ENCODE peak calls at places on chromosomes 1 and 21, in seven cellular contexts. J, B, E, W, R, T and X are unnamed samples.

GRCh38 chr21:26445440-26445839 is 127.6 kb downstream of the CYYR1 start:
- DNase-seq in E (no peak), J (peak; percentile 25), T (no peak), W (no peak), R (no peak), B (peak; percentile 2), X (no peak)

GRCh38 chr1:169586395-169587255 is at the start of gene F5:
- DNase-seq in T (peak; percentile 51), J (peak; percentile 56), B (peak; percentile 40), E (peak; percentile 87), R (peak; percentile 77), W (peak; percentile 49), X (peak; percentile 91)

GRCh38 chr1:208243522-208243850 is 698 bp downstream of the PLXNA2 start:
- DNase-seq in E (no peak), W (no peak), R (peak; percentile 58), T (no peak), J (no peak), B (no peak), X (no peak)

GRCh38 chr21:16502273-16502672 is 772.5 kb downstream of the USP25 start:
- DNase-seq in T (no peak), B (no peak), E (no peak), W (no peak), J (no peak), R (no peak), X (no peak)

GRCh38 chr1:44170281-44170823 is 28.9 kb upstream of the KLF18 start:
- DNase-seq in B (peak; percentile 29), R (no peak), E (peak; percentile 7), J (peak; percentile 5), T (no peak), W (no peak), X (no peak)

GRCh38 chr1:216332003-216332402 is 91.2 kb downstream of the USH2A start:
- DNase-seq in J (no peak), T (no peak), W (no peak), R (no peak), B (no peak), E (no peak), X (no peak)

GRCh38 chr1:89610457-89610991 is 22.4 kb upstream of the LRRC8C start:
- DNase-seq in T (no peak), R (no peak), J (no peak), E (peak; percentile 23), W (no peak), B (no peak), X (no peak)

GRCh38 chr1:43803105-43803504 is 95.8 kb downstream of the ST3GAL3 start:
- DNase-seq in E (no peak), R (no peak), B (no peak), W (no peak), T (no peak), J (no peak), X (no peak)

GRCh38 chr1:211344335-211344664 is 17.7 kb downstream of the TRAF5 start:
- DNase-seq in T (no peak), R (no peak), B (peak; percentile 32), E (no peak), W (no peak), J (peak; percentile 25), X (no peak)

GRCh38 chr1:111803951-111804350 is 48.2 kb downstream of the DDX20 start:
- DNase-seq in W (no peak), R (no peak), E (no peak), T (no peak), B (no peak), J (no peak), X (no peak)

GRCh38 chr1:29864431-29865022 is 628.2 kb downstream of the PTPRU start:
- DNase-seq in T (no peak), R (no peak), B (no peak), E (no peak), W (no peak), J (no peak), X (no peak)

GRCh38 chr1:24855474-24855873 is 74.6 kb downstream of the RUNX3 start:
- DNase-seq in J (no peak), T (no peak), R (no peak), W (no peak), B (no peak), E (no peak), X (no peak)

GRCh38 chr1:33297911-33298622 is 22.8 kb downstream of the A3GALT2 start:
- DNase-seq in T (no peak), E (no peak), R (no peak), B (no peak), W (no peak), J (no peak), X (no peak)

GRCh38 chr1:33301273-33301984 is 19.5 kb downstream of the A3GALT2 start:
- DNase-seq in J (peak; percentile 50), W (no peak), R (no peak), B (peak; percentile 18), T (peak; percentile 22), E (no peak), X (no peak)

GRCh38 chr1:33298623-33299277 is 22.1 kb downstream of the A3GALT2 start:
- DNase-seq in E (peak; percentile 83), B (peak; percentile 52), T (peak; percentile 28), W (peak; percentile 40), R (peak; percentile 91), J (peak; percentile 72), X (peak; percentile 85)

GRCh38 chr1:33300673-33301072 is 20.2 kb downstream of the A3GALT2 start:
- DNase-seq in B (peak; percentile 86), T (no peak), W (no peak), R (no peak), E (no peak), J (peak; percentile 66), X (no peak)

DNA sequence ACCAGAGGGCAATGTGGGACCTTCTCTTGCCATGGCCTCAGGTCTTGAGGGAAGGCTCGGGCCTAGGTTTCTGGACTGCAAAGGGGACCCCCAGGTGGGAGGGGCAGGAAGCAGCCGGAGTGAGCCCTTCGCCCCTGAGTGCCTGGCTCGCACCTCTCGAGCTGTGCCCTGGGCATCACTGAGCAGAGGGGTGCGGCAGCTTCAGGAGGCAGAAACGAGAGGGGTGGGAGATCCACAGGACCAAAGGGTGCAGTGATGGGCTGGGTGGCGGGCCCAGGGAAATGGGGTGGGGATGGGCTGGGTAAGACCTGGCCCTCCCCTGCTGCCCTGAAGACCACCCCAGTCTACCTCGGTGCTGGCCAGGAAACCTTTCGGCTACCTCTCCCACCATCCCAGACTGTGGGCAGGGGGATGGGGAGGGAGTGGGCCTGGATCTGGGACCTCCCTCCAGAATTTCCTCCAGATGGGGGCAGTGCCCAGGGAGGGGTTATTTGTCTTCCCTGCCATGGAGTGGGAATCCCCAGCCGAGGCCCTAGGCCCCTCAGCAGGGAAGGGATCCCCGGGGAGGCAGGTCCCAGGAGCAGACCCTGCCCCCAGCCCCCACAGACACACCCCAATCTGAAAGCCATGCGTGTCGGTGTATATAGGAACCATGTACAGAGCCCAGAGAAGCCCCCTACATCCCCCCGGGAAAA is 21.3 kb downstream of the A3GALT2 start:
- DNase-seq in J (no peak), E (no peak), B (no peak), R (no peak), W (no peak), T (no peak), X (no peak)
- H2AK5ac ChIP-seq in J (no peak overlapping the region), E (no peak overlapping the region), B (no peak overlapping the region), R (no peak overlapping the region), W (peak overlapping the region; percentile 29), T (no peak overlapping the region), X (no peak overlapping the region)

DNA sequence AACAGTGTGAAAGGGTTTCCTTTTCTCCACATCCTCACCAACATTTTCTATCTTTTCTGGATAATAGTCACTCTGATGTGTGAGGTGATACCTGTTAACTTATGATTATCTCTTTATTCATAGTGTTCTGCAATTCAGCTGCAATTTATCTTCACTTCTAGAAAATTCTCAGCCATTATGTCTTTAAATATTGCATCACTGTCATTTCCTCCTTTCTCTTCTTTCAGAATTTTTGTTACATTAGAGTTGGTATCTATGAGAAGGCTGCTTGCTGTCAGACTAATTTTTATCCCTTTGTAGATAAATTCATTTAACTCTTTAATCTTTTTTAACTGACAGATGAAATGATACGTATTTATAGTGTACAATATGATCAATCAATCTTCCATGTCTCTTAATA is 30.5 kb upstream of the ATF3 start:
- DNase-seq in E (no peak), W (no peak), J (no peak), T (no peak), R (no peak), B (no peak), X (no peak)
- H2AK5ac ChIP-seq in E (no peak overlapping the region), W (no peak overlapping the region), J (no peak overlapping the region), T (no peak overlapping the region), R (no peak overlapping the region), B (no peak overlapping the region), X (no peak overlapping the region)

GRCh38 chr1:247487057-247487456 is 29.2 kb upstream of the OR2B11 start:
- DNase-seq in W (peak; percentile 23), T (peak; percentile 20), J (peak; percentile 27), E (peak; percentile 72), R (peak; percentile 48), B (peak; percentile 34), X (peak; percentile 38)

DNA sequence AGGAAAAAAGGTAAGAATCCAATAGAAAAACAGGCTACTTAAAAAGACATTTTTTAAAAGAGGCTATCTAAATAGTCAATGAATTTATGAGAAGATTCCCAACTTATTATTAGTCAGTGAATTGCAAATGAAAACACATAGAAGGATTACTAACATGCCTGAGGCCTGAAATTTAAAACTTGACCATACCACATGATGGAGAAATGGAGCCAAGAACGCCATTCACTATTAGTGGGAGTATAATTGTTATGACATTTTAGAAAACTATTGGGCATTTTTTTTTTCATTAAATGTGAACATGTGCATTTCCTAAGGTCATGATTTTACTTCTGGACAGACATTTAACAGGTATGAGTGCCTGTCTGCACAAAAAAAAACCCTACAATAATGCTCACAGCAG is 24.8 kb upstream of the OR2B11 start:
- DNase-seq in R (no peak), T (no peak), E (no peak), J (no peak), W (no peak), B (no peak), X (no peak)
- H2AK5ac ChIP-seq in R (no peak overlapping the region), T (no peak overlapping the region), E (no peak overlapping the region), J (no peak overlapping the region), W (no peak overlapping the region), B (no peak overlapping the region), X (no peak overlapping the region)

GRCh38 chr1:56180806-56181205 is 398.6 kb downstream of the PLPP3 start:
- DNase-seq in B (peak; percentile 31), W (no peak), T (no peak), R (no peak), E (no peak), J (peak; percentile 55), X (no peak)

GRCh38 chr1:56175211-56175610 is 404.2 kb downstream of the PLPP3 start:
- DNase-seq in B (peak; percentile 45), W (no peak), E (no peak), R (no peak), J (no peak), T (no peak), X (no peak)

GRCh38 chr1:56185493-56185892 is 393.9 kb downstream of the PLPP3 start:
- DNase-seq in J (no peak), W (no peak), R (no peak), B (peak; percentile 18), T (no peak), E (no peak), X (no peak)

GRCh38 chr1:56183151-56183550 is 396.2 kb downstream of the PLPP3 start:
- DNase-seq in B (no peak), J (no peak), T (no peak), R (no peak), E (no peak), W (no peak), X (no peak)

DNA sequence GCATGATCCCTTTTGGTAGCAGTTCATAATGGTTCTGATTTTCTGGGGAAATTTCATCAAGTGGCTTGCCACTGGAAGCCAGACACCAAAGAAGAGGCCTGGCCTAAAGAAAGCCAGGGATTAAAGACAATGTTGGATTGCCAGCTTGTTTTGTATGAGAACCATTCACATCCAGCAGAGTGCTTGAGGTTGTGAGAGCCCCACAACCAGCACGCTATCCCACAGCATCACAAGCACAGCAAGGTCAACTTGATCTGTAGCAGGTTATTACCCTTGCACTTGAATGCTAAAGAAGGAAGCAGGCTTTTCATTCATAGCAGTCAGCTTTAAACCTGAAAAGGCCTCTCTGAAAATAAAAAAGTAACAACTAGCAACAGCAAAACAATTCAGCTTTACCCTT is 399.8 kb downstream of the PLPP3 start:
- DNase-seq in R (no peak), E (no peak), B (no peak), T (no peak), W (no peak), J (no peak), X (no peak)
- H2AK5ac ChIP-seq in R (no peak overlapping the region), E (no peak overlapping the region), B (no peak overlapping the region), T (no peak overlapping the region), W (no peak overlapping the region), J (no peak overlapping the region), X (no peak overlapping the region)